ENCODE peak calls at places on chromosomes 13 and 19, in five cellular contexts. One of them, this sample, is unnamed.
A peak's percentile ranks its signal among the peaks of the same experiment; 100 is the strongest.

GRCh38 chr13:95756072-95756471 is 79.1 kb downstream of the DNAJC3 start:
- DNase-seq in sciatic nerve: no peak
- DNase-seq in NCI-H748 treated with DMSO at 0.1 percent for 48 hours: no peak
- DNase-seq in transverse colon: no peak
- DNase-seq in H54: no peak
- DNase-seq in this sample: no peak

GRCh38 chr19:12295191-12295590 is 508 bp upstream of the ZNF44 start:
- DNase-seq in H54: no peak
- DNase-seq in NCI-H748 treated with DMSO at 0.1 percent for 48 hours: no peak
- DNase-seq in sciatic nerve: no peak
- DNase-seq in transverse colon: no peak
- DNase-seq in this sample: no peak

GRCh38 chr19:39193785-39194184 is 3.0 kb upstream of the NCCRP1 start:
- DNase-seq in H54: peak; percentile 49
- DNase-seq in transverse colon: no peak
- DNase-seq in sciatic nerve: no peak
- DNase-seq in NCI-H748 treated with DMSO at 0.1 percent for 48 hours: no peak
- DNase-seq in this sample: no peak

GRCh38 chr13:91270031-91270430 is 77.5 kb upstream of the MIR17HG start:
- DNase-seq in sciatic nerve: no peak
- DNase-seq in NCI-H748 treated with DMSO at 0.1 percent for 48 hours: no peak
- DNase-seq in transverse colon: no peak
- DNase-seq in H54: no peak
- DNase-seq in this sample: no peak

GRCh38 chr13:48009298-48009697 is 8.2 kb upstream of the SUCLA2 start:
- DNase-seq in NCI-H748 treated with DMSO at 0.1 percent for 48 hours: no peak
- DNase-seq in transverse colon: peak; percentile 13
- DNase-seq in sciatic nerve: no peak
- DNase-seq in H54: peak; percentile 23
- DNase-seq in this sample: no peak

GRCh38 chr19:47310819-47311218 is 1.2 kb downstream of the C5AR1 start:
- DNase-seq in NCI-H748 treated with DMSO at 0.1 percent for 48 hours: no peak
- DNase-seq in transverse colon: no peak
- DNase-seq in H54: no peak
- DNase-seq in sciatic nerve: no peak
- DNase-seq in this sample: peak; percentile 51

GRCh38 chr19:6733338-6734095 is 3.9 kb downstream of the GPR108 start:
- DNase-seq in NCI-H748 treated with DMSO at 0.1 percent for 48 hours: no peak
- DNase-seq in H54: no peak
- DNase-seq in sciatic nerve: no peak
- DNase-seq in transverse colon: no peak
- DNase-seq in this sample: no peak

GRCh38 chr19:14686411-14686810 is 3.4 kb upstream of the ZNF333 start:
- DNase-seq in transverse colon: peak; percentile 17
- DNase-seq in H54: no peak
- DNase-seq in sciatic nerve: no peak
- DNase-seq in NCI-H748 treated with DMSO at 0.1 percent for 48 hours: no peak
- DNase-seq in this sample: peak; percentile 18

GRCh38 chr19:1917926-1918325 is 12.7 kb downstream of the ADAT3 start:
- DNase-seq in H54: no peak
- DNase-seq in transverse colon: no peak
- DNase-seq in NCI-H748 treated with DMSO at 0.1 percent for 48 hours: no peak
- DNase-seq in sciatic nerve: no peak
- DNase-seq in this sample: no peak

GRCh38 chr13:113761136-113761535 is 2.1 kb downstream of the TMEM255B start:
- DNase-seq in sciatic nerve: peak; percentile 23
- DNase-seq in transverse colon: no peak
- DNase-seq in H54: no peak
- DNase-seq in NCI-H748 treated with DMSO at 0.1 percent for 48 hours: no peak
- DNase-seq in this sample: no peak

GRCh38 chr19:3098515-3099346 is 4.6 kb downstream of the GNA11 start:
- DNase-seq in H54: no peak
- DNase-seq in NCI-H748 treated with DMSO at 0.1 percent for 48 hours: no peak
- DNase-seq in transverse colon: peak; percentile 59
- DNase-seq in sciatic nerve: no peak
- DNase-seq in this sample: no peak

GRCh38 chr13:41785402-41786142 is 175.3 kb downstream of the VWA8 start:
- DNase-seq in transverse colon: no peak
- DNase-seq in sciatic nerve: no peak
- DNase-seq in NCI-H748 treated with DMSO at 0.1 percent for 48 hours: no peak
- DNase-seq in H54: no peak
- DNase-seq in this sample: no peak

GRCh38 chr13:46184277-46184699 is 2.3 kb upstream of the LCP1 start:
- DNase-seq in sciatic nerve: no peak
- DNase-seq in NCI-H748 treated with DMSO at 0.1 percent for 48 hours: peak; percentile 33
- DNase-seq in transverse colon: peak; percentile 52
- DNase-seq in H54: peak; percentile 11
- DNase-seq in this sample: peak; percentile 12

GRCh38 chr13:39417131-39417530 is 185.9 kb downstream of the LHFPL6 start:
- DNase-seq in H54: no peak
- DNase-seq in sciatic nerve: no peak
- DNase-seq in transverse colon: no peak
- DNase-seq in NCI-H748 treated with DMSO at 0.1 percent for 48 hours: no peak
- DNase-seq in this sample: no peak

GRCh38 chr13:39347926-39348901 is 254.8 kb downstream of the LHFPL6 start:
- DNase-seq in NCI-H748 treated with DMSO at 0.1 percent for 48 hours: no peak
- DNase-seq in H54: no peak
- DNase-seq in sciatic nerve: no peak
- DNase-seq in transverse colon: no peak
- DNase-seq in this sample: no peak

GRCh38 chr19:45995715-45996385 is 583 bp downstream of the CCDC61 start:
- DNase-seq in sciatic nerve: no peak
- DNase-seq in H54: no peak
- DNase-seq in NCI-H748 treated with DMSO at 0.1 percent for 48 hours: peak; percentile 59
- DNase-seq in transverse colon: no peak
- DNase-seq in this sample: no peak

GRCh38 chr19:39998511-39998910 is 1.7 kb downstream of the ZNF546 start:
- DNase-seq in NCI-H748 treated with DMSO at 0.1 percent for 48 hours: no peak
- DNase-seq in sciatic nerve: no peak
- DNase-seq in H54: no peak
- DNase-seq in transverse colon: no peak
- DNase-seq in this sample: no peak

GRCh38 chr19:35533201-35533821 is at the start of gene GAPDHS:
- DNase-seq in transverse colon: no peak
- DNase-seq in NCI-H748 treated with DMSO at 0.1 percent for 48 hours: no peak
- DNase-seq in sciatic nerve: no peak
- DNase-seq in H54: no peak
- DNase-seq in this sample: no peak

GRCh38 chr19:29404951-29405727 is 120.7 kb upstream of the VSTM2B start:
- DNase-seq in sciatic nerve: peak; percentile 69
- DNase-seq in transverse colon: peak; percentile 9
- DNase-seq in H54: no peak
- DNase-seq in NCI-H748 treated with DMSO at 0.1 percent for 48 hours: peak; percentile 25
- DNase-seq in this sample: no peak

GRCh38 chr19:1862424-1863307 is 713 bp downstream of the KLF16 start:
- DNase-seq in sciatic nerve: no peak
- DNase-seq in H54: peak; percentile 77
- DNase-seq in NCI-H748 treated with DMSO at 0.1 percent for 48 hours: no peak
- DNase-seq in transverse colon: peak; percentile 60
- DNase-seq in this sample: no peak